ENCODE peak calls at places on chromosome 16, in ten cellular contexts. One of them, this sample, is unnamed.

GRCh38 chr16:1777375-1778199 is 4.7 kb upstream of the MRPS34 start:
- DNase-seq in T-helper 17 cell: no peak
- DNase-seq in amygdala: no peak
- DNase-seq in WTC11: no peak
- DNase-seq in stimulated activated CD8-positive, alpha-beta memory T cell treated with anti-CD3 and anti-CD28 coated beads, Interleukin-4, amount 100 ng/mL, for 1 hour: no peak
- DNase-seq in epithelial cell of prostate: no peak
- DNase-seq in hepatic stellate cell: no peak
- DNase-seq in activated CD4-positive, alpha-beta T cell treated with anti-CD3 and anti-CD28 coated beads for 36 hours: peak; percentile 10
- DNase-seq in right atrium auricular region: no peak
- DNase-seq in nucleus accumbens: no peak
- DNase-seq in this sample: no peak

GRCh38 chr16:85254051-85254450 is 141.8 kb upstream of the CIBAR2 start:
- DNase-seq in T-helper 17 cell: no peak
- DNase-seq in amygdala: no peak
- DNase-seq in WTC11: no peak
- DNase-seq in stimulated activated CD8-positive, alpha-beta memory T cell treated with anti-CD3 and anti-CD28 coated beads, Interleukin-4, amount 100 ng/mL, for 1 hour: no peak
- DNase-seq in epithelial cell of prostate: no peak
- DNase-seq in hepatic stellate cell: no peak
- DNase-seq in activated CD4-positive, alpha-beta T cell treated with anti-CD3 and anti-CD28 coated beads for 36 hours: no peak
- DNase-seq in right atrium auricular region: no peak
- DNase-seq in nucleus accumbens: no peak
- DNase-seq in this sample: no peak

GRCh38 chr16:50821586-50821985 is 79.7 kb downstream of the CYLD start:
- DNase-seq in T-helper 17 cell: no peak
- DNase-seq in amygdala: no peak
- DNase-seq in WTC11: no peak
- DNase-seq in stimulated activated CD8-positive, alpha-beta memory T cell treated with anti-CD3 and anti-CD28 coated beads, Interleukin-4, amount 100 ng/mL, for 1 hour: no peak
- DNase-seq in epithelial cell of prostate: no peak
- DNase-seq in hepatic stellate cell: no peak
- DNase-seq in activated CD4-positive, alpha-beta T cell treated with anti-CD3 and anti-CD28 coated beads for 36 hours: no peak
- DNase-seq in right atrium auricular region: no peak
- DNase-seq in nucleus accumbens: no peak
- DNase-seq in this sample: no peak

GRCh38 chr16:51119576-51120288 is 31.3 kb downstream of the SALL1 start:
- DNase-seq in T-helper 17 cell: no peak
- DNase-seq in amygdala: no peak
- DNase-seq in WTC11: no peak
- DNase-seq in stimulated activated CD8-positive, alpha-beta memory T cell treated with anti-CD3 and anti-CD28 coated beads, Interleukin-4, amount 100 ng/mL, for 1 hour: no peak
- DNase-seq in epithelial cell of prostate: no peak
- DNase-seq in hepatic stellate cell: no peak
- DNase-seq in activated CD4-positive, alpha-beta T cell treated with anti-CD3 and anti-CD28 coated beads for 36 hours: no peak
- DNase-seq in right atrium auricular region: no peak
- DNase-seq in nucleus accumbens: no peak
- DNase-seq in this sample: no peak

GRCh38 chr16:55133654-55134053 is 190.3 kb upstream of the IRX6 start:
- DNase-seq in T-helper 17 cell: no peak
- DNase-seq in amygdala: no peak
- DNase-seq in WTC11: peak; percentile 34
- DNase-seq in stimulated activated CD8-positive, alpha-beta memory T cell treated with anti-CD3 and anti-CD28 coated beads, Interleukin-4, amount 100 ng/mL, for 1 hour: no peak
- DNase-seq in epithelial cell of prostate: no peak
- DNase-seq in hepatic stellate cell: no peak
- DNase-seq in activated CD4-positive, alpha-beta T cell treated with anti-CD3 and anti-CD28 coated beads for 36 hours: no peak
- DNase-seq in right atrium auricular region: no peak
- DNase-seq in nucleus accumbens: no peak
- DNase-seq in this sample: no peak

GRCh38 chr16:80614908-80615696 is 74.3 kb downstream of the DYNLRB2 start:
- DNase-seq in T-helper 17 cell: no peak
- DNase-seq in amygdala: no peak
- DNase-seq in WTC11: no peak
- DNase-seq in stimulated activated CD8-positive, alpha-beta memory T cell treated with anti-CD3 and anti-CD28 coated beads, Interleukin-4, amount 100 ng/mL, for 1 hour: no peak
- DNase-seq in epithelial cell of prostate: peak; percentile 55
- DNase-seq in hepatic stellate cell: peak; percentile 93
- DNase-seq in activated CD4-positive, alpha-beta T cell treated with anti-CD3 and anti-CD28 coated beads for 36 hours: no peak
- DNase-seq in right atrium auricular region: no peak
- DNase-seq in nucleus accumbens: no peak
- DNase-seq in this sample: no peak

GRCh38 chr16:88941933-88942909 is 34.8 kb downstream of the CBFA2T3 start:
- DNase-seq in T-helper 17 cell: peak; percentile 41
- DNase-seq in amygdala: no peak
- DNase-seq in WTC11: peak; percentile 83
- DNase-seq in stimulated activated CD8-positive, alpha-beta memory T cell treated with anti-CD3 and anti-CD28 coated beads, Interleukin-4, amount 100 ng/mL, for 1 hour: peak; percentile 19
- DNase-seq in epithelial cell of prostate: no peak
- DNase-seq in hepatic stellate cell: peak; percentile 70
- DNase-seq in activated CD4-positive, alpha-beta T cell treated with anti-CD3 and anti-CD28 coated beads for 36 hours: peak; percentile 79
- DNase-seq in right atrium auricular region: no peak
- DNase-seq in nucleus accumbens: no peak
- DNase-seq in this sample: peak; percentile 88

GRCh38 chr16:63982156-63982555 is 1139.7 kb downstream of the CDH11 start:
- DNase-seq in T-helper 17 cell: no peak
- DNase-seq in amygdala: no peak
- DNase-seq in WTC11: no peak
- DNase-seq in stimulated activated CD8-positive, alpha-beta memory T cell treated with anti-CD3 and anti-CD28 coated beads, Interleukin-4, amount 100 ng/mL, for 1 hour: no peak
- DNase-seq in epithelial cell of prostate: no peak
- DNase-seq in hepatic stellate cell: no peak
- DNase-seq in activated CD4-positive, alpha-beta T cell treated with anti-CD3 and anti-CD28 coated beads for 36 hours: no peak
- DNase-seq in right atrium auricular region: no peak
- DNase-seq in nucleus accumbens: no peak
- DNase-seq in this sample: no peak

GRCh38 chr16:68781784-68782183 is 44.7 kb downstream of the CDH1 start:
- DNase-seq in T-helper 17 cell: no peak
- DNase-seq in amygdala: no peak
- DNase-seq in WTC11: no peak
- DNase-seq in stimulated activated CD8-positive, alpha-beta memory T cell treated with anti-CD3 and anti-CD28 coated beads, Interleukin-4, amount 100 ng/mL, for 1 hour: no peak
- DNase-seq in epithelial cell of prostate: no peak
- DNase-seq in hepatic stellate cell: no peak
- DNase-seq in activated CD4-positive, alpha-beta T cell treated with anti-CD3 and anti-CD28 coated beads for 36 hours: no peak
- DNase-seq in right atrium auricular region: no peak
- DNase-seq in nucleus accumbens: no peak
- DNase-seq in this sample: peak; percentile 60

GRCh38 chr16:10965440-10966039 is 21.2 kb downstream of the CLEC16A start:
- DNase-seq in T-helper 17 cell: peak; percentile 16
- DNase-seq in amygdala: no peak
- DNase-seq in WTC11: no peak
- DNase-seq in stimulated activated CD8-positive, alpha-beta memory T cell treated with anti-CD3 and anti-CD28 coated beads, Interleukin-4, amount 100 ng/mL, for 1 hour: no peak
- DNase-seq in epithelial cell of prostate: no peak
- DNase-seq in hepatic stellate cell: no peak
- DNase-seq in activated CD4-positive, alpha-beta T cell treated with anti-CD3 and anti-CD28 coated beads for 36 hours: peak; percentile 61
- DNase-seq in right atrium auricular region: no peak
- DNase-seq in nucleus accumbens: no peak
- DNase-seq in this sample: peak; percentile 45

GRCh38 chr16:12235110-12235509 is 258.6 kb downstream of the SNX29 start:
- DNase-seq in T-helper 17 cell: no peak
- DNase-seq in amygdala: no peak
- DNase-seq in WTC11: no peak
- DNase-seq in stimulated activated CD8-positive, alpha-beta memory T cell treated with anti-CD3 and anti-CD28 coated beads, Interleukin-4, amount 100 ng/mL, for 1 hour: no peak
- DNase-seq in epithelial cell of prostate: no peak
- DNase-seq in hepatic stellate cell: no peak
- DNase-seq in activated CD4-positive, alpha-beta T cell treated with anti-CD3 and anti-CD28 coated beads for 36 hours: no peak
- DNase-seq in right atrium auricular region: no peak
- DNase-seq in nucleus accumbens: no peak
- DNase-seq in this sample: no peak

GRCh38 chr16:89003831-89004208 is 26.8 kb upstream of the CBFA2T3 start:
- DNase-seq in T-helper 17 cell: no peak
- DNase-seq in amygdala: no peak
- DNase-seq in WTC11: no peak
- DNase-seq in stimulated activated CD8-positive, alpha-beta memory T cell treated with anti-CD3 and anti-CD28 coated beads, Interleukin-4, amount 100 ng/mL, for 1 hour: no peak
- DNase-seq in epithelial cell of prostate: no peak
- DNase-seq in hepatic stellate cell: no peak
- DNase-seq in activated CD4-positive, alpha-beta T cell treated with anti-CD3 and anti-CD28 coated beads for 36 hours: no peak
- DNase-seq in right atrium auricular region: no peak
- DNase-seq in nucleus accumbens: no peak
- DNase-seq in this sample: no peak

GRCh38 chr16:49652441-49653175 is 203.3 kb downstream of the ZNF423 start:
- DNase-seq in T-helper 17 cell: no peak
- DNase-seq in amygdala: no peak
- DNase-seq in WTC11: no peak
- DNase-seq in stimulated activated CD8-positive, alpha-beta memory T cell treated with anti-CD3 and anti-CD28 coated beads, Interleukin-4, amount 100 ng/mL, for 1 hour: no peak
- DNase-seq in epithelial cell of prostate: no peak
- DNase-seq in hepatic stellate cell: no peak
- DNase-seq in activated CD4-positive, alpha-beta T cell treated with anti-CD3 and anti-CD28 coated beads for 36 hours: no peak
- DNase-seq in right atrium auricular region: peak; percentile 82
- DNase-seq in nucleus accumbens: no peak
- DNase-seq in this sample: no peak

GRCh38 chr16:3484328-3485096 is 10.8 kb downstream of the C16orf90 start:
- DNase-seq in T-helper 17 cell: no peak
- DNase-seq in amygdala: no peak
- DNase-seq in WTC11: no peak
- DNase-seq in stimulated activated CD8-positive, alpha-beta memory T cell treated with anti-CD3 and anti-CD28 coated beads, Interleukin-4, amount 100 ng/mL, for 1 hour: no peak
- DNase-seq in epithelial cell of prostate: no peak
- DNase-seq in hepatic stellate cell: no peak
- DNase-seq in activated CD4-positive, alpha-beta T cell treated with anti-CD3 and anti-CD28 coated beads for 36 hours: no peak
- DNase-seq in right atrium auricular region: no peak
- DNase-seq in nucleus accumbens: no peak
- DNase-seq in this sample: no peak

GRCh38 chr16:14667347-14668266 is 26.5 kb downstream of the PLA2G10 start:
- DNase-seq in T-helper 17 cell: no peak
- DNase-seq in amygdala: no peak
- DNase-seq in WTC11: no peak
- DNase-seq in stimulated activated CD8-positive, alpha-beta memory T cell treated with anti-CD3 and anti-CD28 coated beads, Interleukin-4, amount 100 ng/mL, for 1 hour: no peak
- DNase-seq in epithelial cell of prostate: no peak
- DNase-seq in hepatic stellate cell: no peak
- DNase-seq in activated CD4-positive, alpha-beta T cell treated with anti-CD3 and anti-CD28 coated beads for 36 hours: no peak
- DNase-seq in right atrium auricular region: no peak
- DNase-seq in nucleus accumbens: no peak
- DNase-seq in this sample: no peak

GRCh38 chr16:85416267-85417109 is 196.6 kb upstream of the GSE1 start:
- DNase-seq in T-helper 17 cell: peak; percentile 32
- DNase-seq in amygdala: no peak
- DNase-seq in WTC11: peak; percentile 92
- DNase-seq in stimulated activated CD8-positive, alpha-beta memory T cell treated with anti-CD3 and anti-CD28 coated beads, Interleukin-4, amount 100 ng/mL, for 1 hour: peak; percentile 38
- DNase-seq in epithelial cell of prostate: no peak
- DNase-seq in hepatic stellate cell: peak; percentile 60
- DNase-seq in activated CD4-positive, alpha-beta T cell treated with anti-CD3 and anti-CD28 coated beads for 36 hours: peak; percentile 91
- DNase-seq in right atrium auricular region: no peak
- DNase-seq in nucleus accumbens: no peak
- DNase-seq in this sample: peak; percentile 81

GRCh38 chr16:85863384-85863774 is 35.6 kb upstream of the IRF8 start:
- DNase-seq in T-helper 17 cell: no peak
- DNase-seq in amygdala: no peak
- DNase-seq in WTC11: no peak
- DNase-seq in stimulated activated CD8-positive, alpha-beta memory T cell treated with anti-CD3 and anti-CD28 coated beads, Interleukin-4, amount 100 ng/mL, for 1 hour: no peak
- DNase-seq in epithelial cell of prostate: no peak
- DNase-seq in hepatic stellate cell: no peak
- DNase-seq in activated CD4-positive, alpha-beta T cell treated with anti-CD3 and anti-CD28 coated beads for 36 hours: no peak
- DNase-seq in right atrium auricular region: no peak
- DNase-seq in nucleus accumbens: no peak
- DNase-seq in this sample: no peak

GRCh38 chr16:28310796-28311195 is 18.5 kb downstream of the SBK1 start:
- DNase-seq in T-helper 17 cell: no peak
- DNase-seq in amygdala: no peak
- DNase-seq in WTC11: no peak
- DNase-seq in stimulated activated CD8-positive, alpha-beta memory T cell treated with anti-CD3 and anti-CD28 coated beads, Interleukin-4, amount 100 ng/mL, for 1 hour: no peak
- DNase-seq in epithelial cell of prostate: no peak
- DNase-seq in hepatic stellate cell: no peak
- DNase-seq in activated CD4-positive, alpha-beta T cell treated with anti-CD3 and anti-CD28 coated beads for 36 hours: no peak
- DNase-seq in right atrium auricular region: no peak
- DNase-seq in nucleus accumbens: no peak
- DNase-seq in this sample: no peak

GRCh38 chr16:8677481-8677880 is 3.1 kb downstream of the ABAT start:
- DNase-seq in T-helper 17 cell: no peak
- DNase-seq in amygdala: no peak
- DNase-seq in WTC11: no peak
- DNase-seq in stimulated activated CD8-positive, alpha-beta memory T cell treated with anti-CD3 and anti-CD28 coated beads, Interleukin-4, amount 100 ng/mL, for 1 hour: no peak
- DNase-seq in epithelial cell of prostate: peak; percentile 24
- DNase-seq in hepatic stellate cell: no peak
- DNase-seq in activated CD4-positive, alpha-beta T cell treated with anti-CD3 and anti-CD28 coated beads for 36 hours: no peak
- DNase-seq in right atrium auricular region: no peak
- DNase-seq in nucleus accumbens: no peak
- DNase-seq in this sample: peak; percentile 11

GRCh38 chr16:29024280-29024679 is 39.4 kb downstream of the LAT start:
- DNase-seq in T-helper 17 cell: no peak
- DNase-seq in amygdala: no peak
- DNase-seq in WTC11: no peak
- DNase-seq in stimulated activated CD8-positive, alpha-beta memory T cell treated with anti-CD3 and anti-CD28 coated beads, Interleukin-4, amount 100 ng/mL, for 1 hour: no peak
- DNase-seq in epithelial cell of prostate: no peak
- DNase-seq in hepatic stellate cell: no peak
- DNase-seq in activated CD4-positive, alpha-beta T cell treated with anti-CD3 and anti-CD28 coated beads for 36 hours: no peak
- DNase-seq in right atrium auricular region: no peak
- DNase-seq in nucleus accumbens: no peak
- DNase-seq in this sample: no peak

This sample was measured in NB4.